ENCODE peak calls at places on chromosomes 11 and 22, in four cellular contexts. M, G, P and Z are unnamed samples.

GRCh38 chr11:70201876-70202861 is 927 bp upstream of the FADD start:
- DNase-seq in M (no peak), G (no peak), P (no peak), Z (no peak)

GRCh38 chr11:94851864-94852581 is 83.9 kb downstream of the AMOTL1 start:
- DNase-seq in M (no peak), G (no peak), P (no peak), Z (no peak)

GRCh38 chr11:10298342-10298741 is 4.3 kb upstream of the SBF2 start:
- DNase-seq in M (no peak), G (peak), P (no peak), Z (peak)

GRCh38 chr11:83511646-83512045 is 225.5 kb upstream of the CCDC90B start:
- DNase-seq in M (peak), G (no peak), P (no peak), Z (no peak)

GRCh38 chr11:73095613-73096012 is 46.5 kb downstream of the FCHSD2 start:
- DNase-seq in M (no peak), G (no peak), P (no peak), Z (no peak)

GRCh38 chr11:45931739-45932138 is 9.3 kb downstream of the LARGE2 start:
- DNase-seq in M (no peak), G (no peak), P (peak), Z (no peak)

GRCh38 chr11:44842219-44842618 is 108.5 kb downstream of the TP53I11 start:
- DNase-seq in M (no peak), G (peak), P (no peak), Z (no peak)

GRCh38 chr22:31080848-31081649 is at the start of gene SMTN:
- DNase-seq in M (peak), G (peak), P (peak), Z (peak)

GRCh38 chr11:47899801-47900200 is 51.7 kb upstream of the NUP160 start:
- DNase-seq in M (no peak), G (no peak), P (no peak), Z (no peak)

GRCh38 chr11:59429924-59430516 is 3.8 kb upstream of the OR5A2 start:
- DNase-seq in M (peak), G (peak), P (no peak), Z (peak)

GRCh38 chr22:35630387-35630793 is 13.3 kb upstream of the MB start:
- DNase-seq in M (peak), G (peak), P (no peak), Z (peak)

GRCh38 chr11:14213006-14213405 is 146.0 kb downstream of the RRAS2 start:
- DNase-seq in M (no peak), G (no peak), P (no peak), Z (no peak)

GRCh38 chr11:113059548-113059947 is 98.3 kb downstream of the NCAM1 start:
- DNase-seq in M (no peak), G (no peak), P (no peak), Z (no peak)

GRCh38 chr11:10373929-10374328 is 69.1 kb downstream of the ADM start:
- DNase-seq in M (no peak), G (no peak), P (no peak), Z (no peak)

GRCh38 chr11:61357233-61357893 is 4.3 kb downstream of the CYB561A3 start:
- DNase-seq in M (no peak), G (no peak), P (no peak), Z (no peak)

GRCh38 chr11:114318361-114318760 is 22.2 kb downstream of the NNMT start:
- DNase-seq in M (no peak), G (no peak), P (no peak), Z (no peak)

GRCh38 chr11:44861829-44862545 is 88.7 kb downstream of the TP53I11 start:
- DNase-seq in M (peak), G (peak), P (peak), Z (peak)

GRCh38 chr11:111474432-111474831 is 37.8 kb downstream of the BTG4 start:
- DNase-seq in M (no peak), G (no peak), P (no peak), Z (no peak)

GRCh38 chr22:23289851-23290724 is 109.8 kb downstream of the BCR start:
- DNase-seq in M (peak), G (peak), P (no peak), Z (peak)